ENCODE peak calls at places on chromosome 4, in four cellular contexts. Z, L, A and F are unnamed samples.

GRCh38 chr4:93749351-93749761 is 79.2 kb upstream of the ATOH1 start:
- DNase-seq in Z (no peak), L (no peak), A (no peak), F (no peak)

GRCh38 chr4:98648602-98649001 is 9.8 kb downstream of the TSPAN5 start:
- DNase-seq in Z (no peak), L (no peak), A (no peak), F (no peak)

GRCh38 chr4:20883231-20883630 is 183.0 kb downstream of the PACRGL start:
- DNase-seq in Z (no peak), L (no peak), A (no peak), F (peak)

GRCh38 chr4:77635246-77635645 is 29.6 kb downstream of the CXCL13 start:
- DNase-seq in Z (no peak), L (no peak), A (no peak), F (no peak)

GRCh38 chr4:123505457-123506310 is 109.1 kb downstream of the SPRY1 start:
- DNase-seq in Z (peak), L (peak), A (no peak), F (peak)

GRCh38 chr4:145177511-145177905 is 2.9 kb downstream of the OTUD4 start:
- DNase-seq in Z (no peak), L (no peak), A (no peak), F (no peak)

GRCh38 chr4:14829795-14830194 is 172.5 kb upstream of the CPEB2 start:
- DNase-seq in Z (no peak), L (no peak), A (no peak), F (no peak)

GRCh38 chr4:158873795-158874359 is 105.1 kb downstream of the FNIP2 start:
- DNase-seq in Z (peak), L (no peak), A (no peak), F (peak)

GRCh38 chr4:86247328-86247727 is 112.5 kb downstream of the MAPK10 start:
- DNase-seq in Z (no peak), L (no peak), A (no peak), F (no peak)

GRCh38 chr4:76867880-76868655 is 29.9 kb downstream of the SOWAHB start:
- DNase-seq in Z (no peak), L (no peak), A (no peak), F (no peak)

GRCh38 chr4:16627999-16628398 is 270.4 kb downstream of the LDB2 start:
- DNase-seq in Z (peak), L (no peak), A (peak), F (peak)

GRCh38 chr4:98746530-98746929 is 88.1 kb upstream of the TSPAN5 start:
- DNase-seq in Z (no peak), L (no peak), A (no peak), F (peak)

GRCh38 chr4:77849278-77849965 is 13.2 kb upstream of the MRPL1 start:
- DNase-seq in Z (no peak), L (no peak), A (no peak), F (no peak)

GRCh38 chr4:152535236-152535902 is 523 bp downstream of the FBXW7 start:
- DNase-seq in Z (no peak), L (peak), A (no peak), F (no peak)

GRCh38 chr4:69026974-69027373 is 69.3 kb upstream of the UGT2B7 start:
- DNase-seq in Z (no peak), L (no peak), A (no peak), F (no peak)

GRCh38 chr4:176001171-176002006 is 64.3 kb upstream of the WDR17 start:
- DNase-seq in Z (peak), L (peak), A (no peak), F (peak)

GRCh38 chr4:138672393-138672976 is 343.1 kb upstream of the NOCT start:
- DNase-seq in Z (no peak), L (no peak), A (no peak), F (no peak)

GRCh38 chr4:105022811-105023667 is 123.6 kb upstream of the TET2 start:
- DNase-seq in Z (no peak), L (no peak), A (no peak), F (no peak)

GRCh38 chr4:177460460-177460859 is 18.2 kb upstream of the AGA start:
- DNase-seq in Z (no peak), L (no peak), A (no peak), F (no peak)

GRCh38 chr4:86334020-86334750 is 25.7 kb downstream of the MAPK10 start:
- DNase-seq in Z (no peak), L (no peak), A (no peak), F (no peak)

GRCh38 chr4:87785858-87786509 is 13.4 kb upstream of the IBSP start:
- DNase-seq in Z (no peak), L (no peak), A (no peak), F (no peak)

GRCh38 chr4:25184056-25184455 is 23.8 kb upstream of the SEPSECS start:
- DNase-seq in Z (no peak), L (no peak), A (no peak), F (no peak)

GRCh38 chr4:22093126-22093525 is 144.6 kb upstream of the KCNIP4 start:
- DNase-seq in Z (no peak), L (no peak), A (no peak), F (no peak)

GRCh38 chr4:109699553-109700225 is 3.6 kb downstream of the CASP6 start:
- DNase-seq in Z (no peak), L (no peak), A (no peak), F (no peak)

GRCh38 chr4:124118061-124118460 is 594.5 kb downstream of the ANKRD50 start:
- DNase-seq in Z (no peak), L (no peak), A (no peak), F (no peak)

GRCh38 chr4:105140684-105141490 is 5.8 kb upstream of the TET2 start:
- DNase-seq in Z (no peak), L (no peak), A (no peak), F (no peak)

GRCh38 chr4:40214661-40215418 is 18.0 kb downstream of the RHOH start:
- DNase-seq in Z (no peak), L (no peak), A (no peak), F (no peak)

GRCh38 chr4:124396333-124396732 is 316.2 kb downstream of the ANKRD50 start:
- DNase-seq in Z (no peak), L (no peak), A (no peak), F (no peak)

GRCh38 chr4:4640692-4641091 is 98.8 kb upstream of the STX18 start:
- DNase-seq in Z (no peak), L (no peak), A (no peak), F (no peak)

DNA sequence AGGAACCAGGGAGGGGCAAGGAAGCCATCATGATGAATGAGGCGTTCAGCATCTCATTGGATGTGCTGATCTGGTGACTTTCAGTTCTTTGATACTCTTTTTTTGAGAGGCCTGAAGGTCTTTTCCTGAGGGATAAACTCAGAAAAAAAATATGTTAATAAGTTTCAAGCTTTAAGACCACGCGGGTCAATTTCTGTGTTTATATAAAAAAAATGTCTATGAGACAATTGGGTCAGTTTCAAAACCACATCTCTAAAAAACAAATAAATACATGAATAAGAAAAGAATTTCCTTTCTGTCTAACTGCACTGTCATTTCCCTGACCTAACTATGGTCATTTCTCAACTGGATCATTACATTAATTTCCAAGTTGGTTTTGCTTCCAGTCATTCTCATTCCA is 62.6 kb downstream of the TRIML1 start:
- DNase-seq in Z (no peak), L (no peak), A (no peak), F (no peak)
- H3K4me3 ChIP-seq in Z (no peak), L (no peak), A (no peak), F (no peak)

GRCh38 chr4:96035727-96036126 is 195.8 kb downstream of the PDHA2 start:
- DNase-seq in Z (no peak), L (no peak), A (no peak), F (no peak)
- TF ChIP-seq CTCF in Z (peak), L (peak), A (no peak), F (peak)

GRCh38 chr4:121070696-121071639 is 1.4 kb downstream of the NDNF start:
- DNase-seq in Z (no peak), L (peak), A (no peak), F (no peak)
- H3K4me3 ChIP-seq in Z (peak), L (peak), A (peak), F (peak)

DNA sequence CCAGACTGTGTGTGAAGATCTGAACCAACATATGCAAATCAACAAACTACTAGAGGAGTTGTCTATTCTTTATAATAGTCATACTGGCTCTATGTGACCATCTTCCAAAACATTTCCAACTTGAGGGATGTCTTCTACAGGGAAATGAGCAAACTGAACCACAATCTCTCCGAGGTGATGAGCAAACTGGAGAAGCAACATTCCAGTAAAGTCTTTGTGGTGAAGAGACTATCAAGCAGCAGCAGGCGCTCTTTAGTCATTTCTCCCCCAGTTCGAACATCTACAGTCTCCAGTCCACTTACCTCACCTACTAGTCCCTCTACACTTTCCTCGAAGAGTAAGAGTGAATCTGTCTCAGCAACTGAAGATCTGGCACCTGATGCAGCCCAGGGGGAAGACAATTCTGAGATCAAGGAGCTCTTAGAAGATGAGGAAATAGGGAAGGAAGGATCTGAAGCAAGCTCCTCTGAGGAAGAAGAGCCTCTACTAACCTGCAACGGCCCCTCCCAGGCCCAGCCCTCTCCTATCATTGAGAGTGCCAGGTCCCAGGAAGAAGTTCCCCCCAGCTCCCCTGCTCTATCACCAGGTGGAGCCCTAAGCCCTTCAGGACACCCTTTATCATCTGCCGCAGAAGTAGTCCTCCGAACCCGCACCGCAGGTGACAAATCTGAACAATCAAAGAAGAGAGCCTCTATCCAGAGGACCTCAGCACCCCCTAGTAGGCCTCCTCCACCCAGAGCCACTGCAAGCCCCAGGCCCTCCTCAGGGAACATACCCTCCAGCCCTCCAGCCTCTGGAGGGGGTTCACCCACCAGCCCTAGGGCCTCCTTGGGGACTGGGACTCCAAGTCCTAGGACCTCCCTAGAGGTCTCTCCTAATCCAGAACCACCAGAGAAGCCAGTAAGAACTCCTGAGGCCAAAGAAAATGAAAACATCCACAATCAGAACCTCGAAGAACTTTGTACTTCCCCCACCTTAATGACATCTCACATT is 98.1 kb downstream of the HNRNPD start:
- DNase-seq in Z (no peak), L (no peak), A (no peak), F (no peak)
- TF ChIP-seq CTCF in Z (no peak), L (no peak), A (no peak), F (no peak)

GRCh38 chr4:113975578-113975977 is 3.9 kb downstream of the ARSJ start:
- DNase-seq in Z (no peak), L (no peak), A (no peak), F (no peak)
- H3K4me3 ChIP-seq in Z (no peak), L (no peak), A (peak), F (peak)

GRCh38 chr4:67871867-67872266 is 11.9 kb downstream of the TMPRSS11D start:
- DNase-seq in Z (no peak), L (no peak), A (peak), F (peak)
- TF ChIP-seq CTCF in Z (peak), L (peak), A (peak), F (peak)

GRCh38 chr4:2828758-2829181 is 14.9 kb upstream of the ADD1 start:
- DNase-seq in Z (no peak), L (no peak), A (no peak), F (no peak)
- H3K4me3 ChIP-seq in Z (no peak), L (no peak), A (no peak), F (no peak)